ENCODE peak calls at places on chromosomes 12 and 14, in six cellular contexts. O, U, M, N, J and Y are unnamed samples.
A peak's percentile ranks its signal among the peaks of the same experiment; 100 is the strongest.

GRCh38 chr14:64758711-64759554 is 54.7 kb downstream of the PLEKHG3 start:
- DNase-seq in O (no peak), U (peak; percentile 43), M (peak; percentile 97), N (peak; percentile 45), J (no peak), Y (peak; percentile 92)

GRCh38 chr14:22427771-22428228 is 161.2 kb downstream of the DAD1 start:
- DNase-seq in O (no peak), U (peak; percentile 54), M (peak; percentile 57), N (no peak), J (no peak), Y (peak; percentile 51)

GRCh38 chr14:66288511-66288910 is 197.7 kb upstream of the CCDC196 start:
- DNase-seq in O (no peak), U (no peak), M (no peak), N (no peak), J (no peak), Y (no peak)

GRCh38 chr14:100914597-100915021 is 11.1 kb upstream of the RTL1 start:
- DNase-seq in O (no peak), U (no peak), M (peak; percentile 59), N (no peak), J (no peak), Y (no peak)

GRCh38 chr12:12357697-12358476 is 1.0 kb downstream of the BORCS5 start:
- DNase-seq in O (no peak), U (no peak), M (peak; percentile 34), N (no peak), J (no peak), Y (peak; percentile 22)

GRCh38 chr12:22625671-22626251 is 790 bp downstream of the ETNK1 start:
- DNase-seq in O (peak; percentile 66), U (peak; percentile 45), M (peak; percentile 29), N (no peak), J (no peak), Y (peak; percentile 27)

GRCh38 chr12:10189653-10190052 is 10.8 kb downstream of the TMEM52B start:
- DNase-seq in O (no peak), U (no peak), M (peak; percentile 66), N (peak; percentile 54), J (peak; percentile 32), Y (no peak)

GRCh38 chr14:36510078-36510799 is 9.8 kb downstream of the NKX2-1 start:
- DNase-seq in O (no peak), U (peak; percentile 72), M (no peak), N (no peak), J (no peak), Y (no peak)

GRCh38 chr14:34138175-34138574 is 187.3 kb upstream of the EGLN3 start:
- DNase-seq in O (no peak), U (no peak), M (no peak), N (no peak), J (no peak), Y (no peak)

GRCh38 chr14:98370352-98370751 is 901.6 kb downstream of the BCL11B start:
- DNase-seq in O (no peak), U (no peak), M (no peak), N (no peak), J (no peak), Y (no peak)

GRCh38 chr12:67069451-67070306 is 199.5 kb upstream of the CAND1 start:
- DNase-seq in O (peak; percentile 55), U (peak; percentile 62), M (no peak), N (peak; percentile 48), J (no peak), Y (no peak)

GRCh38 chr12:3168775-3169221 is 91.6 kb downstream of the TSPAN9 start:
- DNase-seq in O (no peak), U (no peak), M (peak; percentile 99), N (peak; percentile 42), J (no peak), Y (peak; percentile 98)

GRCh38 chr12:106341086-106341879 is 16.3 kb upstream of the POLR3B start:
- DNase-seq in O (no peak), U (no peak), M (peak; percentile 19), N (no peak), J (no peak), Y (no peak)

GRCh38 chr14:33342299-33342974 is 403.8 kb downstream of the NPAS3 start:
- DNase-seq in O (no peak), U (no peak), M (no peak), N (no peak), J (no peak), Y (no peak)

GRCh38 chr12:8081228-8081920 is 700 bp upstream of the NECAP1 start:
- DNase-seq in O (peak; percentile 54), U (no peak), M (no peak), N (peak; percentile 59), J (no peak), Y (no peak)

GRCh38 chr12:76627346-76628135 is 68.0 kb upstream of the OSBPL8 start:
- DNase-seq in O (no peak), U (no peak), M (no peak), N (no peak), J (no peak), Y (no peak)

DNA sequence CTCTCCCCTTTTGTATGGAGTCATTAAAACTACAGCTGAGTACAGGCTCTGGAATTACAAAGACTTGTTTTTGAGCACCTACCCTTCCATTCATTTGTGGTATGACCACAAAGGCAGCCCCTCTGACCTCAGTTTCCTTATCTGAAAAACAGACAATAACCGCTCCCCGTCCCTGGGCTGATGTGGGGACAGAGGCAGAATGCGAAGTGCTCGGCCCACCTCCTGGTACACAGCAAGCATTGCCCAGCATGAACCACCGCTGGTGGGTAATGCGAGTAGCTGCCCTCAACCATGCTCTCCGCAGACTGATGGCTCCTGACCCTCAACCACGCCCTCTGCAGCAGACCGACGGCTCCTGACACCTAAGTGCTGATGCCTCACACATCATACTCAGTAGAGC is 22.4 kb downstream of the P2RX2 start:
- DNase-seq in O (no peak), U (no peak), M (no peak), N (no peak), J (no peak), Y (no peak)
- H3K36me3 ChIP-seq in O (no peaks in the 10 kb centered on the region), U (peaks cover 75% of the 10 kb centered on the region), M (peaks cover 30% of the 10 kb centered on the region), N (peaks cover under 1% of the 10 kb centered on the region), J (peaks cover 77% of the 10 kb centered on the region), Y (peaks cover 12% of the 10 kb centered on the region)

GRCh38 chr14:71783786-71784185 is 148.4 kb upstream of the RGS6 start:
- DNase-seq in O (no peak), U (no peak), M (no peak), N (no peak), J (no peak), Y (no peak)

GRCh38 chr14:71780075-71780474 is 152.2 kb upstream of the RGS6 start:
- DNase-seq in O (no peak), U (no peak), M (no peak), N (no peak), J (no peak), Y (no peak)

GRCh38 chr14:71776463-71777359 is 155.5 kb upstream of the RGS6 start:
- DNase-seq in O (no peak), U (no peak), M (peak; percentile 13), N (no peak), J (no peak), Y (no peak)

GRCh38 chr14:71783101-71783500 is 149.1 kb upstream of the RGS6 start:
- DNase-seq in O (no peak), U (no peak), M (no peak), N (no peak), J (no peak), Y (no peak)

GRCh38 chr14:71780822-71781221 is 151.4 kb upstream of the RGS6 start:
- DNase-seq in O (no peak), U (no peak), M (no peak), N (no peak), J (no peak), Y (no peak)
- H3K36me3 ChIP-seq in O (no peaks in the 10 kb centered on the region), U (no peaks in the 10 kb centered on the region), M (no peaks in the 10 kb centered on the region), N (no peaks in the 10 kb centered on the region), J (no peaks in the 10 kb centered on the region), Y (no peaks in the 10 kb centered on the region)

DNA sequence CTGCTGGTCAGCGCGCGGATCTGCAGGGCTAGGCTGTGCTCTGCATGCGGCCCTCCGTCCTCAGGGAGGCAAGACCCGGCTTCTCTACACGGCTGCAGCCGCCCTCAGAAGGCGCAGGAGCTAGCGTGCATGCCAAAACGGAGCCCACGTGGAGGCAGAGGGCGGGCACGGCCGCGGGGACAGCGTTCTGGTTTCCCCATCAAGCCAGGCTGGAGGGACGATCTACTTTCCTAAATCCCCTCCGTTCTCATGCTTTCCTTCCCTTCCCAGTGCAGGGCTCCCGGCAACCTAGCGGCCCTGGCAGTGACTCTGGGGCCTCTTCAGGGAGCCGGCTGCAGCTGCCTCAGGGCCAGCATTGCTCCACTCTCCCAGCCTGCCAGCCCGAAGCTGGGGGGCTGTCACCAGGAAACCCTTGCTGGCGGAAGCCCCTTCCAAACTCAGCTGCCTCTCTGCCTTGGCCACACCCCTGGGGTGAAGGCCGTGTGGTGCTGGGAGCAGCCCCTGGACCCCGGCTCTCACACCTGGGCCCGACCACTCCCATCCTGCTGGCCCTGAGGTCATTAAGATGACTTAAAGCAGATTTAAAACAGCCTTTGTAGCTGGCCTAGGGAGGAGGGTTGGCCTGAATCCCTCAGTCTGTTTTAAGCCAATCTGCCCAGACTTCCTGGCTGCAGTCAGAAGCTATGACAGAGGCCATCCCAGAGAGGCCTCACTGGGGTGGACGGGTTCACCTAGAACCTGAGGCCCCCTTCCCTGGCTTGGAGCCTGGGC is 9.2 kb upstream of the GOLGA3 start:
- DNase-seq in O (no peak), U (no peak), M (no peak), N (peak; percentile 67), J (peak; percentile 24), Y (no peak)
- H3K36me3 ChIP-seq in O (no peaks in the 10 kb centered on the region), U (peaks cover 52% of the 10 kb centered on the region), M (peaks cover 43% of the 10 kb centered on the region), N (no peaks in the 10 kb centered on the region), J (peaks cover 50% of the 10 kb centered on the region), Y (peaks cover 51% of the 10 kb centered on the region)

GRCh38 chr14:68918612-68919011 is 60.5 kb downstream of the ACTN1 start:
- DNase-seq in O (no peak), U (no peak), M (no peak), N (no peak), J (no peak), Y (no peak)
- H3K36me3 ChIP-seq in O (no peaks in the 10 kb centered on the region), U (peaks cover 44% of the 10 kb centered on the region), M (peaks cover 81% of the 10 kb centered on the region), N (no peaks in the 10 kb centered on the region), J (peaks cover 62% of the 10 kb centered on the region), Y (peaks cover 91% of the 10 kb centered on the region)

DNA sequence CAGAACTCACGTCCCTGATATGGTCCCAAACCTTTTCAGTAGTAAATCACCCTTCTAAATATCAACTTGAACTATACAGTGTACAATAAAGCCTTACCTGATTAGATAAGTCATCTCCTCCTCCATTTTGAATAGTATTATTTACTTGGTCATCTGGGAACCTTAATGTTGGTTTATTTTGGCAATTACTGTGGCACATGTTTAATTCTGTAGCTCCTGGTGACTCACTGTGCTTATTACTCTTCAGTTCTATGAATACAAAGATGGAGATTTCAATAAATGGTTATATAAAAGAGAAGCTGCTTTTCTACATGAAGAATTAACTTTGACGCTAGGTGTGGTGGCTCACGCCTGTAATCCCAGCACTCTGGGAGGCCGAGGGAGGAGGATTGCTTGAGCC is 25.4 kb downstream of the MIS18BP1 start:
- DNase-seq in O (no peak), U (no peak), M (peak; percentile 55), N (no peak), J (no peak), Y (no peak)
- H3K36me3 ChIP-seq in O (no peaks in the 10 kb centered on the region), U (peaks cover 81% of the 10 kb centered on the region), M (peaks cover 7% of the 10 kb centered on the region), N (no peaks in the 10 kb centered on the region), J (peaks cover 90% of the 10 kb centered on the region), Y (peaks cover 9% of the 10 kb centered on the region)

GRCh38 chr14:20314026-20314425 is 8.3 kb upstream of the TTC5 start:
- DNase-seq in O (no peak), U (no peak), M (no peak), N (no peak), J (no peak), Y (no peak)
- H3K36me3 ChIP-seq in O (no peaks in the 10 kb centered on the region), U (peaks cover 77% of the 10 kb centered on the region), M (peaks cover 32% of the 10 kb centered on the region), N (peaks cover 14% of the 10 kb centered on the region), J (peaks cover 77% of the 10 kb centered on the region), Y (peaks cover 44% of the 10 kb centered on the region)

GRCh38 chr14:99401624-99402282 is 78.9 kb downstream of the SETD3 start:
- DNase-seq in O (no peak), U (no peak), M (no peak), N (no peak), J (no peak), Y (no peak)
- H3K36me3 ChIP-seq in O (no peaks in the 10 kb centered on the region), U (peaks cover 80% of the 10 kb centered on the region), M (peaks cover 30% of the 10 kb centered on the region), N (peaks cover 8% of the 10 kb centered on the region), J (peaks cover 95% of the 10 kb centered on the region), Y (peaks cover 11% of the 10 kb centered on the region)